ENCODE peak calls at places on chromosome 13, in four cellular contexts. B, E, S and G are unnamed samples. For H3K4me1, the result is how much of the 10 kb centered on the place peaks cover.

GRCh38 chr13:73421310-73421912 is 362.6 kb downstream of the KLF5 start:
- DNase-seq in B (no peak), S (no peak), E (no peak), G (no peak)

GRCh38 chr13:34884366-34884765 is 57.7 kb upstream of the NBEA start:
- DNase-seq in S (no peak), B (no peak), E (no peak), G (no peak)

GRCh38 chr13:89066868-89067466 is 1395.8 kb downstream of the SLITRK5 start:
- DNase-seq in B (no peak), E (no peak), S (peak), G (no peak)

GRCh38 chr13:67131393-67131792 is 98.7 kb downstream of the PCDH9 start:
- DNase-seq in B (no peak), S (no peak), E (no peak), G (no peak)

GRCh38 chr13:88074794-88075509 is 403.8 kb downstream of the SLITRK5 start:
- DNase-seq in E (peak), B (no peak), S (no peak), G (no peak)

GRCh38 chr13:34657716-34658115 is 284.4 kb upstream of the NBEA start:
- DNase-seq in B (no peak), E (no peak), S (no peak), G (no peak)

GRCh38 chr13:112842343-112842856 is 126.6 kb upstream of the MCF2L start:
- DNase-seq in B (peak), E (peak), S (no peak), G (peak)

GRCh38 chr13:27425151-27425917 is 915 bp downstream of the GTF3A start:
- DNase-seq in E (no peak), S (peak), B (no peak), G (no peak)

GRCh38 chr13:35699805-35700204 is 223.3 kb upstream of the MAB21L1 start:
- DNase-seq in S (no peak), E (no peak), B (peak), G (no peak)

GRCh38 chr13:53159439-53159838 is 130.8 kb downstream of the OLFM4 start:
- DNase-seq in B (no peak), S (no peak), E (no peak), G (no peak)

GRCh38 chr13:109780880-109781383 is 5.5 kb downstream of the IRS2 start:
- DNase-seq in S (no peak), B (no peak), E (peak), G (peak)

GRCh38 chr13:60519496-60519895 is 122.5 kb downstream of the TDRD3 start:
- DNase-seq in S (no peak), E (no peak), B (no peak), G (no peak)

GRCh38 chr13:37029617-37030016 is 29.0 kb downstream of the EXOSC8 start:
- DNase-seq in S (peak), E (no peak), B (no peak), G (no peak)

GRCh38 chr13:38180100-38180499 is 169.6 kb upstream of the UFM1 start:
- DNase-seq in E (no peak), B (no peak), S (no peak), G (no peak)

GRCh38 chr13:30135351-30135750 is 172.0 kb downstream of the KATNAL1 start:
- DNase-seq in E (no peak), B (no peak), S (no peak), G (no peak)

GRCh38 chr13:20980420-20980819 is 77.9 kb upstream of the XPO4 start:
- DNase-seq in S (no peak), E (no peak), B (no peak), G (no peak)

GRCh38 chr13:43830481-43830873 is 43.7 kb upstream of the ENOX1 start:
- DNase-seq in B (no peak), S (no peak), E (no peak), G (no peak)

GRCh38 chr13:89783221-89783755 is 1564.2 kb upstream of the MIR17HG start:
- DNase-seq in E (no peak), S (no peak), B (no peak), G (no peak)

GRCh38 chr13:40666905-40667621 is 622 bp upstream of the FOXO1 start:
- DNase-seq in E (peak), S (no peak), B (peak), G (peak)

GRCh38 chr13:112486386-112487126 is 101.4 kb downstream of the TUBGCP3 start:
- DNase-seq in S (no peak), B (no peak), E (no peak), G (peak)

GRCh38 chr13:51638497-51638871 is 54.2 kb downstream of the WDFY2 start:
- DNase-seq in S (peak), E (no peak), B (no peak), G (no peak)

GRCh38 chr13:59483441-59484116 is 680.1 kb downstream of the DIAPH3 start:
- DNase-seq in E (no peak), B (no peak), S (no peak), G (peak)

GRCh38 chr13:104314926-104315535 is 1248.8 kb upstream of the SLC10A2 start:
- DNase-seq in S (no peak), B (no peak), E (no peak), G (no peak)

GRCh38 chr13:30370146-30370545 is 52.1 kb upstream of the UBE2L5 start:
- DNase-seq in S (no peak), B (no peak), E (no peak), G (no peak)

GRCh38 chr13:51639171-51639570 is 54.9 kb downstream of the WDFY2 start:
- DNase-seq in E (no peak), B (no peak), S (peak), G (no peak)

GRCh38 chr13:29436291-29436690 is 159.2 kb downstream of the SLC7A1 start:
- DNase-seq in E (no peak), S (no peak), B (peak), G (no peak)

GRCh38 chr13:48235100-48235813 is 2.3 kb downstream of the ITM2B start:
- DNase-seq in S (peak), E (no peak), B (no peak), G (no peak)

GRCh38 chr13:30009411-30009810 is 159.0 kb upstream of the UBL3 start:
- DNase-seq in E (no peak), B (no peak), S (no peak), G (no peak)

DNA sequence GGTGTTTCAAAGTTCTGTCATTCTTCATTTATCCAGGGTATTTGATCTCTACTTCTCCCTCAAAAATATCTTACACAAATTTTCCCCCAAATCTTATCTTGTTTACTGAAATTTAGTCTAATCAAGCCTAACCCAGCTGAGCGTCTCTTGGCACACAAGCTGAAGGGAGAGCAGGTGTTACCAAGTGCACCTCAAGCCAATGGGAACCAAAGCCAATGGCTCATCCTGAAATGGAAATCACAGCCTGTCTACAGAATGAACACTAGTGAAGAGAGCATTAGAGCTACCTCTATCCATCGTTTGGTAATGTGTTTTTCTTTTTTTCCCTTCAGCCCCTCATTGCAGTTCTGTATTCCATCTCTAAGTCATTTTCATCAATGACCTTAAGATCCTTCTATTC is 1350.8 kb downstream of the OLFM4 start:
- DNase-seq in S (no peak), E (no peak), B (no peak), G (no peak)
- H3K27ac ChIP-seq in S (no peak), E (no peak), B (no peak), G (no peak)

DNA sequence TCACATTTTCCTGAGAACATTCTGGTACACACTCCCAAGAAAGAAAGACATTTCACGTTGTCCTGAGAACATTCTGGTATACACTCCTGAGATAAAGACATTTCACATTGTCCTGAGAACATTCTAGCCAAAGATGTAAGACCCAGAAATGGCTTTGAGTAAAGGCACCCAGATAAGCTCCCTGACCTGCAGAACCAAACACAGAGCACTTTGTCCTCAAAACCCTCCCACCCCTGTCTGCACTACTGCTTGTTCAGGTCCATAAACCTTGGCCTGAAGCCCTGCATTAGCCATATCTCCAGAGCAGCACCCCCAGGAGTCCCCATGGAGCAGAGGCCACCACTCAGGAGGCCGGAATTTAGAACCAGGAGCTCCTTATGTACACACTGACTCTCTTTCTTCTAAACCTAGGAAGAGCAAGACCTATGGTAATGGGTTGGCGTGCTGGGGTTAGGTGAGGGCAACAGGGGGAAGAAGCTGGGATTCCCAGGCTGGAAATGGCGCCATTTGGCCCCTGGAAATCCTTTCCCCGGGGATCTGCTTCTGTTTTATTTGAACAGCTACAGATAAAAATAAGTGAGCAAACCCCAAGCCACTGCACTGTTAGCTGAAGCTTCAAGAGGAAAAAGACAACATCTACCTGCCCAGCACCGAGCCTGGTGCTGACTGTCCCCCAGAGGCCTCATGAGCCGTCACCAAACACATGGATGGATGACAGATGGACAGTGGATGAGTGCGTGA is 13.7 kb downstream of the GAS6 start:
- DNase-seq in S (no peak), E (no peak), B (no peak), G (no peak)
- H3K4me1 ChIP-seq in S (under half), E (half or more), B (under half), G (under half)

DNA sequence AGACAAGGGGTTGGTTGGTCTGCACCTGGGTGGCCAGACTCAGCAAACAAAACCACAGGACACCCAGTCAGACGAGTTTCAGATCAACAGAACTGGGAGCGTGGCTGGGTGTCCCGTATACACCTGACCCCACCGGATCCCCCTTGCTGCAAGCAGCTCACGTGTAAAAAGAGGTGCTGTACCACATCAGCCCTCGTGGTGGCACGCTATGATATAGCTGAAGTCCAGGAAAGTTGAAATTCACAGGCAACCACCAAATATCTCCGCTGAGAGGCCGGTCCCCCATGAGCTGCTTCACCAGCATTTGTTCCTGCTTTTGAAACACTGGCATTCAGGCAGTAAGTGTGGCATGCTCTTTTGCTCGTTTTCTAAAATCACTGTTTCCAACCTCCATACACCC is 92.3 kb downstream of the TUBA3C start:
- DNase-seq in B (no peak), S (peak), E (no peak), G (no peak)
- H3K27ac ChIP-seq in B (no peak), S (no peak), E (no peak), G (no peak)

GRCh38 chr13:100545684-100546061 is 42.9 kb downstream of the GGACT start:
- DNase-seq in E (no peak), B (no peak), S (no peak), G (no peak)

GRCh38 chr13:100543872-100544602 is 44.6 kb downstream of the GGACT start:
- DNase-seq in B (no peak), E (no peak), S (no peak), G (peak)

GRCh38 chr13:100542546-100543156 is 45.9 kb downstream of the GGACT start:
- DNase-seq in E (no peak), S (peak), B (no peak), G (no peak)

GRCh38 chr13:100546713-100547405 is 41.7 kb downstream of the GGACT start:
- DNase-seq in B (no peak), S (no peak), E (no peak), G (no peak)

DNA sequence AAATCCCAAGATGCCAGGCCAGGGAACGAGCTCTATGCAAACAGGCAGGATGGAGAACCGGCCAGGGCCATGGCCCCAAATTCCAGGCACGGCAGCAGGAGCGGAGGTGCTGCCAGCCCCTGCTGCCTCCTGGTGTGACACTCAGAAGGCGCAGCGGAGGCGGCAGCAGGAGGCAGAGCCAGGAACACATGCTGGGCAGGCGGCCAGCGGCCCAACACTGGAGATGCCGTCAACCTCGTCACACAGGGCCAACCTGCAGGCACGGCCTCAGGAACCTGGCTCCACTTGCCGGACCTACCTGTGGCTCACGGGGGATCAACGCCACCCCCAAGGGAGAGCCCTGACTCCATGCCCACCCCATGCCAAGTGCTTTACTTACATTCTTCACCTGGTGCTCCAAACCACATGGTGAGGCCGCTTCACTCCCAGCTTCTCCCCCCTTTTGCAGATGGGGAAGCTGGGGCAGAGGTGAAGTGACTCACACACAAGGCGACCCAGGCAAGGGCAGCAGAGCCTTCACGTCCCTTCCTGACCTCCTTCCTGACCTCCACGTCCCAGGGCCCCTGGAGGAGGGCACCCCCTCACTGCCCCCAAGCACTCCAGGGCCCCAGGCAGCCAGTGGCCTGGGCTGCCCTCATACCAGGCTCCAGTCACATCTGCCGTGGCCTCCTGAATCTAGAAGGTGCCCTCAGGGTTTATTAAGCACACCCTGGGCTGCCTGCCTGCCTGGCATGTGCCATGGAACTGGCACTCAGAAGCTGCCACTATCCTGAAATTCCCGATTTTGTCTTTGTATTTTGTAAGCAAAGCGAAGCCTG is 43.5 kb downstream of the GGACT start:
- DNase-seq in E (peak), B (no peak), S (no peak), G (peak)
- H3K4me1 ChIP-seq in E (under half), B (under half), S (under half), G (under half)

GRCh38 chr13:94596575-94596971 is 621 bp upstream of the TGDS start:
- DNase-seq in S (no peak), E (peak), B (peak), G (no peak)
- H3K27ac ChIP-seq in S (no peak), E (no peak), B (peak), G (no peak)

GRCh38 chr13:75324413-75324940 is 157.5 kb downstream of the TBC1D4 start:
- DNase-seq in S (no peak), E (no peak), B (no peak), G (no peak)
- H3K4me1 ChIP-seq in S (under half), E (under half), B (under half), G (under half)

GRCh38 chr13:44867825-44868224 is 121.4 kb downstream of the NUFIP1 start:
- DNase-seq in B (peak), E (no peak), S (no peak), G (no peak)
- H3K27ac ChIP-seq in B (peak), E (no peak), S (no peak), G (no peak)

GRCh38 chr13:97285221-97285955 is 63.3 kb downstream of the MBNL2 start:
- DNase-seq in S (no peak), E (no peak), B (no peak), G (no peak)
- H3K4me1 ChIP-seq in S (under half), E (half or more), B (under half), G (under half)

GRCh38 chr13:77299587-77299986 is 27.3 kb downstream of the MYCBP2 start:
- DNase-seq in S (no peak), B (no peak), E (no peak), G (no peak)
- H3K27ac ChIP-seq in S (no peak), B (no peak), E (no peak), G (no peak)

GRCh38 chr13:106527806-106528205 is 7.7 kb downstream of the EFNB2 start:
- DNase-seq in B (no peak), S (no peak), E (no peak), G (no peak)
- H3K4me1 ChIP-seq in B (under half), S (under half), E (under half), G (under half)